ENCODE peak calls at places on chromosomes 5 and 9, in four cellular contexts. One of them, this sample, is unnamed.

GRCh38 chr5:97764700-97765099 is 581.7 kb upstream of the RIOK2 start:
- DNase-seq in AG20443: peak
- DNase-seq in sigmoid colon: no peak
- DNase-seq in endothelial cell: no peak
- DNase-seq in this sample: no peak

GRCh38 chr9:130835441-130836298 is 616 bp downstream of the ABL1 start:
- DNase-seq in endothelial cell: peak
- DNase-seq in AG20443: peak
- DNase-seq in sigmoid colon: peak
- DNase-seq in this sample: no peak

GRCh38 chr5:32323741-32324140 is 11.0 kb upstream of the MTMR12 start:
- DNase-seq in sigmoid colon: no peak
- DNase-seq in AG20443: no peak
- DNase-seq in endothelial cell: no peak
- DNase-seq in this sample: no peak

GRCh38 chr5:96080557-96080956 is 118.9 kb upstream of the ELL2 start:
- DNase-seq in sigmoid colon: no peak
- DNase-seq in AG20443: no peak
- DNase-seq in endothelial cell: no peak
- DNase-seq in this sample: no peak

GRCh38 chr5:567664-568060 is 43.4 kb upstream of the SLC9A3 start:
- DNase-seq in sigmoid colon: peak
- DNase-seq in endothelial cell: no peak
- DNase-seq in AG20443: no peak
- DNase-seq in this sample: no peak

GRCh38 chr9:72363226-72363625 is 1.8 kb downstream of the ZFAND5 start:
- DNase-seq in sigmoid colon: no peak
- DNase-seq in endothelial cell: no peak
- DNase-seq in AG20443: no peak
- DNase-seq in this sample: no peak

GRCh38 chr5:38547257-38547656 is 9.2 kb downstream of the LIFR start:
- DNase-seq in AG20443: no peak
- DNase-seq in sigmoid colon: no peak
- DNase-seq in endothelial cell: no peak
- DNase-seq in this sample: no peak

GRCh38 chr5:143101740-143102386 is 301.6 kb downstream of the NR3C1 start:
- DNase-seq in AG20443: peak
- DNase-seq in endothelial cell: no peak
- DNase-seq in sigmoid colon: no peak
- DNase-seq in this sample: no peak

GRCh38 chr9:135526089-135526729 is 5.0 kb downstream of the LCN1 start:
- DNase-seq in AG20443: no peak
- DNase-seq in sigmoid colon: peak
- DNase-seq in endothelial cell: no peak
- DNase-seq in this sample: no peak

GRCh38 chr5:1343931-1344901 is 683 bp downstream of the CLPTM1L start:
- DNase-seq in endothelial cell: peak
- DNase-seq in AG20443: peak
- DNase-seq in sigmoid colon: no peak
- DNase-seq in this sample: no peak

GRCh38 chr5:36373527-36374086 is 71.9 kb upstream of the RANBP3L start:
- DNase-seq in endothelial cell: no peak
- DNase-seq in sigmoid colon: peak
- DNase-seq in AG20443: peak
- DNase-seq in this sample: peak

GRCh38 chr9:36987891-36988290 is 46.2 kb downstream of the PAX5 start:
- DNase-seq in AG20443: no peak
- DNase-seq in sigmoid colon: no peak
- DNase-seq in endothelial cell: no peak
- DNase-seq in this sample: no peak

GRCh38 chr9:108086624-108087023 is 597.1 kb upstream of the KLF4 start:
- DNase-seq in AG20443: no peak
- DNase-seq in sigmoid colon: no peak
- DNase-seq in endothelial cell: no peak
- DNase-seq in this sample: no peak

GRCh38 chr9:132804576-132805295 is 73.3 kb downstream of the AK8 start:
- DNase-seq in sigmoid colon: no peak
- DNase-seq in endothelial cell: no peak
- DNase-seq in AG20443: no peak
- DNase-seq in this sample: no peak

GRCh38 chr9:136802321-136802720 is 5.4 kb upstream of the RABL6 start:
- DNase-seq in endothelial cell: no peak
- DNase-seq in sigmoid colon: no peak
- DNase-seq in AG20443: no peak
- DNase-seq in this sample: no peak

GRCh38 chr5:173327948-173328895 is at the start of gene STC2:
- DNase-seq in endothelial cell: peak
- DNase-seq in sigmoid colon: peak
- DNase-seq in AG20443: peak
- DNase-seq in this sample: peak

GRCh38 chr9:113887436-113887835 is 11.3 kb downstream of the ZNF618 start:
- DNase-seq in sigmoid colon: no peak
- DNase-seq in AG20443: no peak
- DNase-seq in endothelial cell: no peak
- DNase-seq in this sample: no peak

GRCh38 chr5:62828757-62829156 is 250.1 kb downstream of the LRRC70 start:
- DNase-seq in endothelial cell: no peak
- DNase-seq in AG20443: no peak
- DNase-seq in sigmoid colon: no peak
- DNase-seq in this sample: no peak

GRCh38 chr5:76521240-76521758 is 101.9 kb downstream of the F2RL2 start:
- DNase-seq in sigmoid colon: no peak
- DNase-seq in endothelial cell: no peak
- DNase-seq in AG20443: peak
- DNase-seq in this sample: no peak

GRCh38 chr9:108272350-108272899 is 583.4 kb downstream of the ACTL7B start:
- DNase-seq in AG20443: peak
- DNase-seq in sigmoid colon: peak
- DNase-seq in endothelial cell: peak
- DNase-seq in this sample: peak

GRCh38 chr9:95770653-95771131 is 104.8 kb upstream of the ERCC6L2 start:
- DNase-seq in sigmoid colon: no peak
- DNase-seq in AG20443: no peak
- DNase-seq in endothelial cell: no peak
- DNase-seq in this sample: no peak

This sample was measured in gastrocnemius medialis.